ENCODE peak calls at places on chromosome 13, in nine cellular contexts. D, Y, A, T, G, S, X, H and K are unnamed samples.

GRCh38 chr13:25462301-25463125 is 90.7 kb downstream of the ATP8A2 start:
- DNase-seq in T (no peak), X (no peak), Y (no peak), S (no peak), G (no peak), H (no peak), A (no peak), D (no peak), K (no peak)

GRCh38 chr13:51811920-51812328 is 8.0 kb upstream of the DHRS12 start:
- DNase-seq in X (no peak), S (no peak), G (no peak), T (no peak), Y (no peak), H (peak), A (no peak), D (no peak), K (no peak)

GRCh38 chr13:53703371-53704080 is 674.9 kb downstream of the OLFM4 start:
- DNase-seq in A (no peak), D (no peak), S (no peak), Y (no peak), X (no peak), H (no peak), G (no peak), T (no peak), K (no peak)

GRCh38 chr13:74036373-74036772 is 97.8 kb downstream of the KLF12 start:
- DNase-seq in H (no peak), D (no peak), Y (no peak), T (no peak), X (no peak), S (peak), G (no peak), A (no peak), K (peak)

GRCh38 chr13:110715395-110716234 is 2.1 kb downstream of the ING1 start:
- DNase-seq in D (peak), T (peak), S (peak), Y (peak), A (peak), H (peak), X (peak), G (peak), K (peak)

GRCh38 chr13:94480672-94481145 is 1.2 kb upstream of the DCT start:
- DNase-seq in T (no peak), S (no peak), Y (no peak), A (no peak), H (no peak), G (no peak), D (no peak), X (peak), K (no peak)

GRCh38 chr13:110283661-110284516 is 23.1 kb downstream of the COL4A1 start:
- DNase-seq in X (no peak), Y (no peak), D (no peak), G (no peak), T (no peak), S (no peak), H (no peak), A (no peak), K (no peak)

GRCh38 chr13:113882266-113882627 is 18.4 kb upstream of the GAS6 start:
- DNase-seq in D (peak), Y (peak), T (no peak), S (no peak), A (no peak), X (peak), G (peak), H (no peak), K (no peak)

GRCh38 chr13:53343345-53343744 is 314.7 kb downstream of the OLFM4 start:
- DNase-seq in S (no peak), H (no peak), D (no peak), G (no peak), T (no peak), Y (no peak), X (no peak), A (no peak), K (no peak)

GRCh38 chr13:58476176-58476575 is 844.6 kb downstream of the PCDH17 start:
- DNase-seq in Y (no peak), X (no peak), S (no peak), G (no peak), H (no peak), A (no peak), D (no peak), T (no peak), K (no peak)

GRCh38 chr13:99916366-99917103 is 55.0 kb downstream of the ZIC5 start:
- DNase-seq in S (no peak), D (peak), T (peak), A (no peak), Y (no peak), H (peak), G (no peak), X (peak), K (no peak)

GRCh38 chr13:91348906-91349435 is 1.5 kb downstream of the MIR17HG start:
- DNase-seq in H (peak), A (peak), T (no peak), X (peak), G (peak), S (peak), D (peak), Y (peak), K (peak)

GRCh38 chr13:30576528-30576927 is 41.2 kb upstream of the USPL1 start:
- DNase-seq in D (peak), X (peak), G (no peak), S (no peak), Y (no peak), T (no peak), H (peak), A (no peak), K (no peak)

GRCh38 chr13:102091231-102091630 is 310.6 kb downstream of the FGF14 start:
- DNase-seq in S (no peak), G (no peak), A (no peak), X (no peak), D (no peak), H (no peak), Y (no peak), T (no peak), K (no peak)

GRCh38 chr13:21344662-21345176 is 114.4 kb downstream of the ZDHHC20 start:
- DNase-seq in T (no peak), A (no peak), G (no peak), D (no peak), S (no peak), Y (no peak), X (no peak), H (no peak), K (no peak)

GRCh38 chr13:41916173-41916954 is 44.5 kb downstream of the VWA8 start:
- DNase-seq in X (no peak), D (no peak), S (no peak), H (peak), T (no peak), Y (no peak), A (no peak), G (no peak), K (no peak)
- H3K4me3 ChIP-seq in X (no peak), D (no peak), S (no peak), H (no peak), T (no peak), Y (no peak), A (no peak), G (no peak), K (no peak)

DNA sequence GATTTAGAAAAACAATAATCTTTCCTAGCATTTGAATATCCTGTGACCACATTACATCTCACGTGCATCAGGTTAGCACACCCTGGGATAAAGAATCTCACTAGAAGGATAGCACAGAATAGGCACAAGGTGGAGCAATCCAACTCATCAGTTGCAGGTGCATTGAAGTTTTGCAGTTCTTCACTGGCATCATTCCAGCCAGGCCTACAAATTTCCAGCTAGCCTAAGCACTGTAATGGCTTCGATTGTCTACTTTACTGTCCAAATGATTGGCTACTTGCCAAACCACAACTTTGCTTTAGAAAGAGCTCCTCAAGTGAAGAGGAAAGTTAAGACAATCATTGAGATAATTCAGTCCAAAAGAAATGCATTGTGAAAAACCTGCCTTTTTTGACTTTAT is 89.5 kb downstream of the SPRY2 start:
- DNase-seq in X (peak), A (no peak), G (no peak), H (peak), T (no peak), D (peak), S (no peak), Y (no peak), K (no peak)
- TF ChIP-seq CTCF in X (no peak), A (no peak), G (no peak), H (no peak), T (no peak), D (no peak), S (no peak), Y (no peak), K (no peak)

GRCh38 chr13:45540864-45541263 is 74.7 kb downstream of the ERICH6B start:
- DNase-seq in S (no peak), A (no peak), T (no peak), Y (no peak), X (no peak), G (no peak), H (no peak), D (no peak), K (no peak)

GRCh38 chr13:45541806-45542205 is 73.7 kb downstream of the ERICH6B start:
- DNase-seq in G (no peak), X (no peak), Y (no peak), A (no peak), H (no peak), D (no peak), S (no peak), T (no peak), K (no peak)

GRCh38 chr13:45542391-45542790 is 73.1 kb downstream of the ERICH6B start:
- DNase-seq in D (no peak), S (no peak), X (no peak), Y (no peak), H (no peak), T (no peak), A (no peak), G (peak), K (no peak)

GRCh38 chr13:45544520-45544919 is 71.0 kb downstream of the ERICH6B start:
- DNase-seq in Y (no peak), D (no peak), T (no peak), X (no peak), G (peak), S (no peak), H (no peak), A (no peak), K (no peak)

DNA sequence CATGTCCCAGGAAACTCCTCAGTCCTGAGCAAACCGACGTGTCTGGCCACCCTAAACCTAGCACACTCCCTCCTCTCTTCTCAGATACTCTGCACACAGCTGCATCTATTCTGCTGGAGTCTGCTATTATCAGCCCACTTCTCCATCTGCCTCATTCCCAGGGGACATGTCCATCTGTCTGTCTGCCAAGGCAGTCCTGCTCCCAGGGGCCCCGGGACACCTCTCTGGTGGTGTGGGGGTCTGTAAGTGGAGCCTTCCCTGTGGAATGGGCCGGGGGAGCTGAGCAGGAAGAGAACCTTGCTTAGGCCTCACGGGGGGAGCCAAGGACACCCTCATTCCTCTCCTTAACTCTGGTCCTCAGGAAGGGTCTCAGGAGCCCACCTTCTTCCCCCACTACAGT is 72.7 kb downstream of the ERICH6B start:
- DNase-seq in G (peak), D (no peak), S (no peak), A (no peak), Y (no peak), X (no peak), H (no peak), T (no peak), K (no peak)
- TF ChIP-seq POLR2A in G (no peak), D (no peak), S (no peak), A (no peak), Y (no peak), X (no peak), H (no peak), T (no peak), K (no peak)

GRCh38 chr13:112140366-112140765 is 73.4 kb downstream of the SOX1 start:
- DNase-seq in S (peak), T (no peak), H (no peak), A (no peak), D (no peak), Y (peak), X (no peak), G (no peak), K (no peak)
- H3K4me3 ChIP-seq in S (no peak), T (no peak), H (no peak), A (no peak), D (no peak), Y (no peak), X (no peak), G (no peak), K (no peak)

DNA sequence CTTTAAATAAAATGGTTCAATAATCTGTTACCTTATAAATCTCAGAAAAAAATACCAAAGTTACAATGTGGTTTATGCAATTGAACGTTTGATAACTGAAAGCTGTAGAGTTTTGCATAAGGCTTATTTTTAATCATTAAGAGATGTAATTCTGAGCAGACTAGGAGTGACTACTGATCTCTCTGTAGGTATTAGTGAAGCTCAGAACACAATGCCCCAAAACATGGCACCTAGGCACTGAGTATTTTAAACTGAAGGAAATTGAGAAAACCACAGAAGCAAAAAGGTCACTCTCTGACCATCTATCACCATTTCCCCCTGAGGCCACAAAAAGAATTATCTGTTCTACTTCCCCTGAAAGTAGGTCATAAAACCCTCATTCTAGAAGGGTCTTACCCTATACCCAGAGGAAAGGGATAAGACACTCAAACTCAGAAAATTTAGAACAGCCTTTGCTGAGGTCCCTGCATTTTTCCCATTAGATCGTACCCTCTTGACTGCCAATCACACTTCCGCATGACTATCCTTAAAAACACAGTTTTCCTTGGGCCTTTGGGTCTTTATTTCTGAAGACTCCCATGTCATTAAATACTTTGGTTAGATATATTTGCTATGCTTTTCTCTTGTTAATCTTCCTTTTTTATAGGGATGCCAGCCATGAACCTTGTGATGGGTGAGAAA is 158.1 kb downstream of the PCDH9 start:
- DNase-seq in A (no peak), S (no peak), D (no peak), Y (no peak), X (no peak), H (no peak), G (no peak), T (no peak), K (no peak)
- TF ChIP-seq CTCF in A (no peak), S (no peak), D (no peak), Y (no peak), X (no peak), H (no peak), G (no peak), T (no peak), K (no peak)